ENCODE peak calls at places on chromosome 7, in six cellular contexts. U is HL-60, X is GM23338, I is hepatocyte, V is cardiac fibroblast, B is HepG2. A is an unnamed sample.

GRCh38 chr7:132739271-132739955 is 163.1 kb upstream of the PLXNA4 start:
- DNase-seq in U (no peak), X (no peak), I (peak; percentile 27), V (peak; percentile 92), B (no peak), A (peak; percentile 96)

GRCh38 chr7:129574487-129574886 is 37.0 kb upstream of the NRF1 start:
- DNase-seq in U (no peak), X (no peak), I (no peak), V (peak; percentile 93), B (no peak), A (peak; percentile 89)

GRCh38 chr7:114548576-114548975 is 134.0 kb downstream of the FOXP2 start:
- DNase-seq in U (no peak), X (no peak), I (no peak), V (no peak), B (no peak), A (peak; percentile 10)

GRCh38 chr7:21960922-21961321 is 15.2 kb upstream of the CDCA7L start:
- DNase-seq in U (no peak), X (no peak), I (peak; percentile 26), V (peak; percentile 86), B (no peak), A (peak; percentile 74)

GRCh38 chr7:147670759-147671158 is 919.8 kb upstream of the C7orf33 start:
- DNase-seq in U (no peak), X (no peak), I (no peak), V (no peak), B (no peak), A (no peak)

GRCh38 chr7:81529785-81530184 is 240.1 kb downstream of the HGF start:
- DNase-seq in U (no peak), X (no peak), I (no peak), V (no peak), B (no peak), A (no peak)

GRCh38 chr7:150958603-150959002 is 19.5 kb downstream of the KCNH2 start:
- DNase-seq in U (no peak), X (no peak), I (no peak), V (no peak), B (no peak), A (no peak)

GRCh38 chr7:99558306-99559275 is at the start of gene ZNF655:
- DNase-seq in U (peak; percentile 82), X (peak; percentile 98), I (peak; percentile 93), V (peak; percentile 89), B (peak; percentile 90), A (peak; percentile 78)

GRCh38 chr7:22060197-22060596 is 114.5 kb upstream of the CDCA7L start:
- DNase-seq in U (no peak), X (no peak), I (no peak), V (no peak), B (no peak), A (no peak)

DNA sequence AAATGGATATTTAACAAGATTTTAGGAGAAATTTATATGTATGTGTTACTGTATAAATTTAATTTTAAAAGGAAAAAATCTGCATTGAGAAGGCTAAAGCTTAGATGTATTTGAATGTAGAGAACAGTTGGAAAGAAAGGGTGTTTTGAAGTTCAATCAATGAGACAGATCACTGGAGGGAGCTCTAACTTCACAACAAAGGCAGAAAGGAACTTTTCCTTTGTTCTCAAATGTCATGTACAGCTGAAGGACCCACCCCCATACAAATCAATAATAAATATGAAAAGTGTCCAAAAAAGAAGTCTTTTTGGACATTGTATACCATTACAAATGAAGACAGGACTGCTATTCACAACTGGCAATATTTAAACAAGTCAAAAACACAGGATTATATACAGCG is 403.4 kb downstream of the DNAJB9 start:
- DNase-seq in U (no peak), X (peak; percentile 55), I (peak; percentile 45), V (peak; percentile 1), B (no peak), A (no peak)
- TF ChIP-seq CTCF in U (no peak), X (peak; percentile 73), I (peak; percentile 65), V (no peak), B (peak; percentile 13), A (no peak)

GRCh38 chr7:135747366-135747765 is 1.2 kb downstream of the FAM180A start:
- DNase-seq in U (no peak), X (no peak), I (no peak), V (no peak), B (no peak), A (peak; percentile 25)
- H3K4me3 ChIP-seq in U (no peak overlapping the region), X (no peak overlapping the region), I (no peak overlapping the region), V (peak overlapping the region; percentile 1), B (no peak overlapping the region), A (peak overlapping the region; percentile 68)

GRCh38 chr7:121901026-121901425 is 28.1 kb downstream of the PTPRZ1 start:
- DNase-seq in U (no peak), X (no peak), I (no peak), V (no peak), B (no peak), A (no peak)
- TF ChIP-seq CTCF in U (no peak), X (no peak), I (no peak), V (no peak), B (no peak), A (no peak)

GRCh38 chr7:85510287-85510686 is 323.4 kb upstream of the SEMA3D start:
- DNase-seq in U (no peak), X (no peak), I (no peak), V (no peak), B (no peak), A (peak; percentile 8)

GRCh38 chr7:85512802-85513201 is 325.9 kb upstream of the SEMA3D start:
- DNase-seq in U (no peak), X (no peak), I (no peak), V (no peak), B (no peak), A (no peak)

GRCh38 chr7:85508642-85509429 is 322.0 kb upstream of the SEMA3D start:
- DNase-seq in U (no peak), X (no peak), I (no peak), V (peak; percentile 30), B (no peak), A (peak; percentile 96)
- H3K4me3 ChIP-seq in U (no peak overlapping the region), X (no peak overlapping the region), I (no peak overlapping the region), V (no peak overlapping the region), B (no peak overlapping the region), A (no peak overlapping the region)

GRCh38 chr7:43729214-43729923 is at the start of gene COA1:
- DNase-seq in U (peak; percentile 89), X (peak; percentile 93), I (peak; percentile 93), V (peak; percentile 94), B (peak; percentile 82), A (peak; percentile 93)

GRCh38 chr7:43726466-43726865 is 2.9 kb downstream of the COA1 start:
- DNase-seq in U (no peak), X (no peak), I (no peak), V (no peak), B (no peak), A (peak; percentile 50)

GRCh38 chr7:43727003-43727402 is 2.3 kb downstream of the COA1 start:
- DNase-seq in U (no peak), X (no peak), I (no peak), V (no peak), B (no peak), A (no peak)

GRCh38 chr7:43725251-43725650 is 4.1 kb downstream of the COA1 start:
- DNase-seq in U (no peak), X (no peak), I (no peak), V (no peak), B (no peak), A (no peak)

GRCh38 chr7:43727494-43727893 is 1.8 kb downstream of the COA1 start:
- DNase-seq in U (no peak), X (no peak), I (no peak), V (no peak), B (no peak), A (no peak)
- TF ChIP-seq CTCF in U (no peak), X (no peak), I (no peak), V (no peak), B (no peak), A (no peak)

GRCh38 chr7:145863-146262 is 46.5 kb upstream of the FAM20C start:
- DNase-seq in U (no peak), X (no peak), I (no peak), V (no peak), B (no peak), A (no peak)

GRCh38 chr7:149856-150636 is 42.3 kb upstream of the FAM20C start:
- DNase-seq in U (peak; percentile 66), X (peak; percentile 56), I (peak; percentile 42), V (no peak), B (no peak), A (peak; percentile 12)

GRCh38 chr7:148932-149855 is 43.2 kb upstream of the FAM20C start:
- DNase-seq in U (peak; percentile 96), X (peak; percentile 97), I (peak; percentile 100), V (peak; percentile 99), B (peak; percentile 51), A (peak; percentile 100)

GRCh38 chr7:150811-151221 is 41.6 kb upstream of the FAM20C start:
- DNase-seq in U (no peak), X (no peak), I (no peak), V (no peak), B (no peak), A (no peak)

GRCh38 chr7:148543-148931 is 43.8 kb upstream of the FAM20C start:
- DNase-seq in U (no peak), X (no peak), I (no peak), V (peak; percentile 7), B (no peak), A (no peak)
- H3K4me3 ChIP-seq in U (peak overlapping the region; percentile 51), X (peak overlapping the region; percentile 47), I (peak overlapping the region; percentile 24), V (peak overlapping the region; percentile 68), B (peak overlapping the region; percentile 64), A (peak overlapping the region; percentile 80)

GRCh38 chr7:88075216-88075615 is 141.2 kb downstream of the ADAM22 start:
- DNase-seq in U (no peak), X (no peak), I (no peak), V (no peak), B (no peak), A (no peak)

GRCh38 chr7:88072036-88072714 is 138.1 kb downstream of the ADAM22 start:
- DNase-seq in U (no peak), X (peak; percentile 5), I (no peak), V (no peak), B (no peak), A (no peak)

GRCh38 chr7:88072715-88073055 is 138.6 kb downstream of the ADAM22 start:
- DNase-seq in U (no peak), X (no peak), I (no peak), V (no peak), B (no peak), A (no peak)

GRCh38 chr7:88069093-88069492 is 135.0 kb downstream of the ADAM22 start:
- DNase-seq in U (no peak), X (no peak), I (no peak), V (no peak), B (no peak), A (no peak)

DNA sequence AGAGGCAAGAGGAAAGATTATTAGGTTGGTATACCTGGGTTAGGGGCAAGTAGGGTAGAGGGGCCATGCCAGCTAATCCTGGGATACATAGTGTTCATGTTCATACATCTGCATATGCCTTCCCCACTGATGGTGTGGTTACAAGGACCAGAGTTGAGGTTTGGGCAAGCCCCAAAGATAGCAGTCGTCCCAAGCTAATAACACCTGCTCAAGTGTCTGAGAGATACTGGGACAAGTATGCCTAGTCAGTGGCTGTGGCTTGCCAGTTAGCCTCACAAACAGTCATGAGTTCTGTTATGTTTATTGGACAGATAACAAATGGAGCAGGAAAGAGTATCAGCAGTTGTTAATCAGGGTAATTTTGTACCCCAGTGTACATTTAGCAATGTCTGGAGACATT is 139.6 kb downstream of the ADAM22 start:
- DNase-seq in U (no peak), X (no peak), I (no peak), V (no peak), B (no peak), A (no peak)
- TF ChIP-seq CTCF in U (no peak), X (no peak), I (no peak), V (no peak), B (no peak), A (no peak)

GRCh38 chr7:13603661-13604060 is 385.8 kb downstream of the ETV1 start:
- DNase-seq in U (no peak), X (no peak), I (no peak), V (no peak), B (no peak), A (no peak)
- H3K4me3 ChIP-seq in U (no peak overlapping the region), X (no peak overlapping the region), I (no peak overlapping the region), V (no peak overlapping the region), B (no peak overlapping the region), A (no peak overlapping the region)